ENCODE peak calls at places on chromosome 3, in five cellular contexts. Z is ovary; Y is RPMI8226; M is nucleus accumbens; V is stimulated activated CD8-positive, alpha-beta memory T cell treated with anti-CD3 and anti-CD28 coated beads, Interleukin-15, amount 100 ng/mL, for 1 hour. X is an unnamed sample.

GRCh38 chr3:53216723-53217122 is 39.1 kb downstream of the TKT start:
- DNase-seq in Z (no peak), Y (no peak), M (no peak), V (no peak), X (peak; percentile 7)

GRCh38 chr3:5071061-5071460 is 51.0 kb upstream of the ARL8B start:
- DNase-seq in V (no peak), Z (no peak), M (no peak), Y (no peak), X (peak; percentile 30)

GRCh38 chr3:43559961-43560360 is 61.9 kb downstream of the ANO10 start:
- DNase-seq in M (no peak), V (no peak), Y (no peak), Z (no peak), X (no peak)

GRCh38 chr3:188624384-188624783 is 470.4 kb downstream of the LPP start:
- DNase-seq in Y (no peak), V (no peak), M (no peak), Z (no peak), X (no peak)

GRCh38 chr3:45773044-45773443 is 23.3 kb downstream of the SLC6A20 start:
- DNase-seq in Z (no peak), M (no peak), V (no peak), Y (no peak), X (no peak)

GRCh38 chr3:85821130-85821756 is 862.5 kb downstream of the CADM2 start:
- DNase-seq in M (no peak), V (no peak), Z (no peak), Y (peak; percentile 32), X (peak; percentile 53)

GRCh38 chr3:52721002-52721741 is 15.3 kb downstream of the SPCS1 start:
- DNase-seq in Y (no peak), M (no peak), Z (no peak), V (no peak), X (no peak)

GRCh38 chr3:197422506-197422905 is 124.1 kb upstream of the DLG1 start:
- DNase-seq in V (no peak), Y (no peak), M (no peak), Z (no peak), X (no peak)

GRCh38 chr3:129344540-129345220 is 66.0 kb downstream of the HMCES start:
- DNase-seq in Y (no peak), M (no peak), V (no peak), Z (no peak), X (peak; percentile 18)

GRCh38 chr3:23740517-23741402 is 65.0 kb upstream of the UBE2E1 start:
- DNase-seq in Z (no peak), Y (peak; percentile 65), M (no peak), V (no peak), X (peak; percentile 48)

GRCh38 chr3:27943106-27943505 is 221.0 kb upstream of the EOMES start:
- DNase-seq in V (no peak), M (no peak), Y (no peak), Z (no peak), X (peak; percentile 47)

GRCh38 chr3:36813320-36813719 is 49.0 kb upstream of the DCLK3 start:
- DNase-seq in V (no peak), M (no peak), Z (no peak), Y (peak; percentile 8), X (no peak)

GRCh38 chr3:45647148-45647619 is 42.0 kb upstream of the SACM1L start:
- DNase-seq in V (no peak), Z (no peak), M (no peak), Y (no peak), X (peak; percentile 43)

X was measured in OCI-M1.